ENCODE peak calls at places on chromosomes 1 and 21, in six cellular contexts. P is renal cortical epithelial cell; Y is GM04504; B is cardiac fibroblast; L is CD4-positive, alpha-beta memory T cell; G is fibroblast of lung. H is an unnamed sample.

GRCh38 chr1:112445591-112445990 is 49.6 kb downstream of the CTTNBP2NL start:
- DNase-seq in G (no peak), L (no peak), P (no peak), Y (no peak), B (no peak), H (no peak)

GRCh38 chr1:31830511-31830910 is 14.7 kb upstream of the SPOCD1 start:
- DNase-seq in Y (no peak), B (no peak), L (no peak), G (no peak), P (no peak), H (no peak)

GRCh38 chr1:60280256-60280655 is 206.7 kb upstream of the C1orf87 start:
- DNase-seq in Y (no peak), P (no peak), B (peak; percentile 35), L (no peak), G (peak; percentile 53), H (peak; percentile 59)

GRCh38 chr1:222754386-222755139 is 17.6 kb downstream of the FAM177B start:
- DNase-seq in L (no peak), P (peak; percentile 94), G (peak; percentile 96), B (peak; percentile 92), Y (peak; percentile 78), H (no peak)

GRCh38 chr1:22799971-22800370 is 89.3 kb downstream of the EPHB2 start:
- DNase-seq in Y (no peak), L (no peak), P (no peak), G (no peak), B (no peak), H (no peak)

GRCh38 chr1:44407430-44408180 is 2.5 kb downstream of the RNF220 start:
- DNase-seq in Y (no peak), G (no peak), P (no peak), L (no peak), B (no peak), H (no peak)

GRCh38 chr1:157110686-157111085 is 11.1 kb upstream of the ETV3L start:
- DNase-seq in B (no peak), G (no peak), L (no peak), P (no peak), Y (no peak), H (no peak)

GRCh38 chr1:214558002-214558770 is 6.8 kb upstream of the PTPN14 start:
- DNase-seq in G (peak; percentile 69), Y (peak; percentile 88), P (peak; percentile 93), L (no peak), B (peak; percentile 90), H (peak; percentile 42)

GRCh38 chr1:66924756-66925557 is at the start of the genes DNAI4 and MIER1:
- DNase-seq in B (peak; percentile 98), G (peak; percentile 99), L (peak; percentile 99), Y (peak; percentile 96), P (peak; percentile 94), H (peak; percentile 99)

GRCh38 chr1:177118901-177119300 is 45.6 kb downstream of the ASTN1 start:
- DNase-seq in P (no peak), B (no peak), Y (no peak), L (no peak), G (no peak), H (no peak)

GRCh38 chr1:9204156-9204720 is 30.3 kb upstream of the H6PD start:
- DNase-seq in G (no peak), P (peak; percentile 36), Y (no peak), B (no peak), L (no peak), H (no peak)

GRCh38 chr21:43333301-43334062 is 93.4 kb downstream of the SIK1 start:
- DNase-seq in Y (peak; percentile 87), G (peak; percentile 59), B (peak; percentile 91), P (peak; percentile 80), L (no peak), H (peak; percentile 58)

GRCh38 chr1:85612704-85613361 is 32.3 kb downstream of the CCN1 start:
- DNase-seq in G (peak; percentile 85), P (peak; percentile 97), B (peak; percentile 96), L (no peak), Y (peak; percentile 71), H (peak; percentile 24)

GRCh38 chr1:41689596-41689995 is 205.1 kb upstream of the EDN2 start:
- DNase-seq in G (no peak), P (no peak), B (no peak), L (no peak), Y (no peak), H (no peak)

GRCh38 chr1:43934279-43934985 is 831 bp downstream of the ARTN start:
- DNase-seq in B (peak; percentile 66), Y (no peak), G (peak; percentile 66), L (peak; percentile 35), P (peak; percentile 30), H (peak; percentile 42)

GRCh38 chr1:230901711-230902110 is 33.4 kb upstream of the C1orf198 start:
- DNase-seq in Y (no peak), B (no peak), G (no peak), L (no peak), P (no peak), H (no peak)

GRCh38 chr1:231939118-231939517 is 312.5 kb downstream of the DISC1 start:
- DNase-seq in B (no peak), L (no peak), P (no peak), Y (no peak), G (no peak), H (no peak)

GRCh38 chr21:35922618-35923017 is 137.7 kb downstream of the SETD4 start:
- DNase-seq in B (peak; percentile 38), P (peak; percentile 83), L (no peak), G (peak; percentile 32), Y (no peak), H (peak; percentile 58)

GRCh38 chr21:41009398-41010177 is 158.4 kb upstream of the BACE2 start:
- DNase-seq in G (no peak), B (no peak), P (no peak), L (no peak), Y (no peak), H (no peak)

GRCh38 chr1:904271-904950 is 19.3 kb upstream of the SAMD11 start:
- DNase-seq in L (peak; percentile 84), P (no peak), G (peak; percentile 76), Y (peak; percentile 63), B (peak; percentile 82), H (peak; percentile 68)

GRCh38 chr1:161117681-161118581 is at the start of the genes NIT1 and PFDN2:
- DNase-seq in P (peak; percentile 62), B (peak; percentile 80), G (peak; percentile 84), L (peak; percentile 86), Y (no peak), H (peak; percentile 86)

GRCh38 chr1:24949331-24949881 is 19.3 kb upstream of the RUNX3 start:
- DNase-seq in L (no peak), Y (peak; percentile 31), G (peak; percentile 33), B (peak; percentile 82), P (peak; percentile 47), H (no peak)

GRCh38 chr1:99919221-99919620 is 50.6 kb upstream of the SLC35A3 start:
- DNase-seq in G (no peak), B (peak; percentile 57), P (no peak), L (no peak), Y (no peak), H (no peak)

GRCh38 chr1:214386747-214387146 is 105.8 kb downstream of the SMYD2 start:
- DNase-seq in Y (no peak), L (no peak), P (peak; percentile 18), B (peak; percentile 78), G (peak; percentile 40), H (no peak)

GRCh38 chr1:198199105-198199504 is 42.3 kb downstream of the NEK7 start:
- DNase-seq in Y (no peak), P (no peak), B (no peak), L (no peak), G (no peak), H (no peak)

GRCh38 chr1:149993181-149993580 is 17.3 kb downstream of the OTUD7B start:
- DNase-seq in L (no peak), G (no peak), P (no peak), Y (no peak), B (no peak), H (no peak)

GRCh38 chr1:227897704-227898438 is 49.9 kb downstream of the WNT9A start:
- DNase-seq in P (no peak), Y (no peak), L (no peak), G (no peak), B (no peak), H (no peak)

GRCh38 chr1:8409107-8409506 is 91.2 kb downstream of the SLC45A1 start:
- DNase-seq in G (peak; percentile 85), Y (no peak), L (peak; percentile 37), P (peak; percentile 74), B (peak; percentile 76), H (peak; percentile 76)

GRCh38 chr1:101043776-101044175 is 18.2 kb upstream of the DPH5 start:
- DNase-seq in Y (peak; percentile 39), P (peak; percentile 62), G (peak; percentile 28), B (peak; percentile 57), L (no peak), H (peak; percentile 36)

H was measured in endothelial cell of umbilical vein.